ENCODE peak calls at places on chromosomes 5 and 9, in nine cellular contexts. H is right cardiac atrium; L is sigmoid colon; Y is GM23248; B is CD8-positive, alpha-beta T cell; R is A549; P is PC-9; E is mesendoderm; G is left ventricle myocardium inferior. D is an unnamed sample.

GRCh38 chr9:114424126-114424525 is 36.3 kb upstream of the AKNA start:
- DNase-seq in R (no peak), Y (no peak), P (no peak), L (peak; percentile 45), B (no peak), E (no peak), H (no peak), G (no peak), D (no peak)

GRCh38 chr5:168097852-168098251 is 193.6 kb upstream of the WWC1 start:
- DNase-seq in P (no peak), G (no peak), E (no peak), L (no peak), B (no peak), Y (no peak), R (no peak), H (no peak), D (no peak)

GRCh38 chr9:3768698-3769458 is 243.1 kb upstream of the RFX3 start:
- DNase-seq in G (no peak), E (no peak), R (no peak), H (no peak), L (no peak), Y (peak; percentile 90), P (no peak), B (no peak), D (no peak)

GRCh38 chr5:119418782-119419101 is 33.6 kb upstream of the HSD17B4 start:
- DNase-seq in P (peak; percentile 65), B (no peak), L (no peak), E (peak; percentile 63), H (no peak), Y (no peak), G (no peak), R (no peak), D (no peak)

GRCh38 chr5:28766565-28767158 is 1728.3 kb upstream of the CDH9 start:
- DNase-seq in E (peak; percentile 41), P (no peak), Y (peak; percentile 47), H (no peak), G (no peak), L (no peak), R (peak; percentile 5), B (no peak), D (no peak)

GRCh38 chr9:91415290-91415689 is 8.3 kb downstream of the NFIL3 start:
- DNase-seq in L (no peak), P (no peak), R (no peak), G (no peak), H (no peak), E (no peak), Y (no peak), B (no peak), D (no peak)

GRCh38 chr9:107227696-107228258 is 55.3 kb upstream of the RAD23B start:
- DNase-seq in G (no peak), E (no peak), L (no peak), B (no peak), R (no peak), P (no peak), Y (peak; percentile 13), H (no peak), D (no peak)

GRCh38 chr5:124301850-124302249 is 444.6 kb downstream of the ZNF608 start:
- DNase-seq in H (no peak), R (no peak), E (peak; percentile 85), L (no peak), Y (peak; percentile 56), G (no peak), B (no peak), P (no peak), D (no peak)

GRCh38 chr5:1421521-1422341 is 23.5 kb downstream of the SLC6A3 start:
- DNase-seq in R (no peak), H (no peak), E (no peak), B (no peak), G (no peak), P (no peak), Y (no peak), L (peak; percentile 51), D (no peak)

GRCh38 chr9:96621619-96622018 is 2.0 kb upstream of the CDC14B start:
- DNase-seq in B (no peak), Y (peak; percentile 33), G (no peak), E (peak; percentile 52), H (no peak), L (no peak), P (peak; percentile 45), R (no peak), D (no peak)

GRCh38 chr9:19231126-19232035 is 888 bp downstream of the DENND4C start:
- DNase-seq in Y (peak; percentile 66), E (peak; percentile 56), G (no peak), R (peak; percentile 36), B (no peak), L (peak; percentile 69), P (no peak), H (no peak), D (no peak)

GRCh38 chr5:44022622-44023021 is 366.6 kb downstream of the FGF10 start:
- DNase-seq in Y (no peak), E (peak; percentile 1), L (no peak), H (no peak), B (no peak), P (peak; percentile 28), R (no peak), G (no peak), D (no peak)

GRCh38 chr9:129898205-129898604 is 62.9 kb downstream of the USP20 start:
- DNase-seq in P (peak; percentile 57), R (peak; percentile 37), L (peak; percentile 56), Y (peak; percentile 39), E (peak; percentile 78), H (peak; percentile 58), B (no peak), G (no peak), D (no peak)

GRCh38 chr9:137205126-137206069 is at the start of the genes NDOR1 and TMEM203:
- DNase-seq in G (peak; percentile 91), R (peak; percentile 91), P (peak; percentile 65), E (peak; percentile 91), B (peak; percentile 92), Y (peak; percentile 94), L (peak; percentile 94), H (peak; percentile 97), D (no peak)

GRCh38 chr5:129903466-129904101 is 681 bp upstream of the CHSY3 start:
- DNase-seq in Y (no peak), R (no peak), L (no peak), H (no peak), P (no peak), B (no peak), E (no peak), G (no peak), D (no peak)

DNA sequence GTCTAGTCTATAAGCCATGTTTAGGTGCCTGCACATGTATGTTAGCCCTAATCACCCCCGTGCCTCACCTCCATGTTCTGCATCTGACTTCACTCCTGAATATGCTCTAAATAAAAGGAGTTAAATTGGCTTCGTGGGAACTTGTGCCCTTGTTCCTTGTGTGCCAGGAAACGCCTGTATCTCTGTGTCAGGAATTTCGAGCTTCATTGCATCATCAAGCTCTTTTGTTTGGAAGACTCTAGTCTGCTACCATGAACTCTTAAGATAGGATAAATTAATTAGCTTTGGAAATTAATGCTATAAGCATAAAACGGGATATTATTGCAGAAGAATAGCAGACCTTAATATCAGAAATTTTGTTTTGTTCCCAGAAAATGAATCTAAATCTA is 99.2 kb downstream of the ADCY2 start:
- DNase-seq in P (no peak), B (no peak), H (no peak), G (no peak), Y (no peak), E (peak; percentile 62), L (no peak), R (no peak), D (no peak)
- H3K27ac ChIP-seq in P (no peak overlapping the region), B (no peak overlapping the region), H (no peak overlapping the region), G (no peak overlapping the region), Y (no peak overlapping the region), E (no peak overlapping the region), L (no peak overlapping the region), R (no peak overlapping the region), D (no peak overlapping the region)

GRCh38 chr9:131721096-131721495 is 18.8 kb downstream of the RAPGEF1 start:
- DNase-seq in H (no peak), G (no peak), E (no peak), L (no peak), R (no peak), B (no peak), Y (no peak), P (no peak), D (no peak)
- H3K4me1 ChIP-seq in H (peaks cover 14% of the 10 kb centered on the region), G (peaks cover 99% of the 10 kb centered on the region), E (no peaks in the 10 kb centered on the region), L (no peaks in the 10 kb centered on the region), R (no peaks in the 10 kb centered on the region), B (peaks cover 37% of the 10 kb centered on the region), Y (no peaks in the 10 kb centered on the region), P (no peaks in the 10 kb centered on the region), D (peaks cover 3% of the 10 kb centered on the region)

DNA sequence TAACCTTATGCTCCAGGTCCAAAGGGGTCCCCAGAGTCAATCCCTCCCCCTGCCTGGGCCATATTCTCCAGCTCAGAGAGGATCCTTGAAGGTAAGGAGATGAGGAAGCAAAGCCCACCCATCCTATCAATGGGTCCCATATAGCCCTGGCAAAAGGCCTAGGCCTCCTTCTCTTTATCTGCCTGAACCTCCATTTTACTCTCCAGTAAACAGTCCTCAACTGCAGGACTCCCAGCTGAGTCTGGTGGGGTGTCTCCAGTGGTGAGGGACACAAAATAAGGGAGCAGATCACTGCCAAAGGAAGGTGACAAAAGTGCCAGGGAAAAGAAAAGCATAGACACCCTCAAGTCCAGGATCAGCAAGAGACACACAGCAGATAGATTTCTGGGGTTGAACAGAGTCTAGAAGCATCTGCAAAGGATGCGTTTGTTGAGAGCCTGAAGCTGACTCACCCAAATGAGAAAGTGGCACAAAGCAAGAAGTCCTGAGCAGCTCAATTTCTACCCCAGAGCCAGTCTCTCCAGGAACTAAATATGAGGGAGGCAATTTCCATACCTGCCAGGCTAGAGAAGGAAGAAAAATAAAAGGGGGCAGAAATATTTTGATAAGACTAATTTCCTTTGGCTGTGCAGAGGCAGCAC is 2.7 kb upstream of the EBF1 start:
- DNase-seq in G (no peak), R (no peak), P (no peak), E (no peak), H (no peak), B (no peak), L (no peak), Y (peak; percentile 60), D (no peak)
- H3K4me3 ChIP-seq in G (peak overlapping the region; percentile 84), R (no peak overlapping the region), P (no peak overlapping the region), E (no peak overlapping the region), H (no peak overlapping the region), B (no peak overlapping the region), L (no peak overlapping the region), Y (peak overlapping the region; percentile 99), D (no peak overlapping the region)

GRCh38 chr5:170107674-170108073 is 2.0 kb downstream of the FOXI1 start:
- DNase-seq in L (no peak), E (no peak), G (no peak), B (no peak), H (no peak), P (no peak), R (no peak), Y (no peak), D (no peak)

GRCh38 chr5:170103447-170103846 is 2.2 kb upstream of the FOXI1 start:
- DNase-seq in H (no peak), B (no peak), R (no peak), G (no peak), Y (no peak), L (no peak), E (no peak), P (no peak), D (no peak)

GRCh38 chr5:170105643-170106611 is at the start of gene FOXI1:
- DNase-seq in B (no peak), R (no peak), G (no peak), L (no peak), E (no peak), P (no peak), H (no peak), Y (no peak), D (no peak)

GRCh38 chr5:170104299-170104698 is 1.4 kb upstream of the FOXI1 start:
- DNase-seq in E (no peak), G (no peak), Y (no peak), R (no peak), H (no peak), P (no peak), B (no peak), L (no peak), D (no peak)

GRCh38 chr5:170104710-170105109 is 987 bp upstream of the FOXI1 start:
- DNase-seq in B (no peak), R (no peak), Y (no peak), L (no peak), E (no peak), H (no peak), P (no peak), G (no peak), D (no peak)
- H3K27ac ChIP-seq in B (no peak overlapping the region), R (no peak overlapping the region), Y (no peak overlapping the region), L (no peak overlapping the region), E (no peak overlapping the region), H (no peak overlapping the region), P (no peak overlapping the region), G (no peak overlapping the region), D (no peak overlapping the region)